ENCODE peak calls at places on chromosomes 16 and 17, in four cellular contexts. Y is K562, A is GM12878, J is IMR-90. H is an unnamed sample. For H3K27me3, the result is how much of the 10 kb centered on the place peaks cover.

GRCh38 chr16:65384441-65384840 is 262.6 kb upstream of the CDH11 start:
- DNase-seq in Y (no peak), A (no peak), J (no peak), H (peak)

GRCh38 chr17:78828470-78829185 is 12.0 kb downstream of the USP36 start:
- DNase-seq in Y (no peak), A (no peak), J (peak), H (peak)

GRCh38 chr17:80501739-80502577 is 25.6 kb upstream of the NPTX1 start:
- DNase-seq in Y (no peak), A (no peak), J (peak), H (no peak)

GRCh38 chr17:2050871-2051387 is 4.0 kb upstream of the HIC1 start:
- DNase-seq in Y (no peak), A (no peak), J (peak), H (no peak)

GRCh38 chr17:64148017-64148631 is 18.2 kb upstream of the ERN1 start:
- DNase-seq in Y (no peak), A (no peak), J (no peak), H (peak)

GRCh38 chr16:9015489-9015888 is 51.8 kb upstream of the USP7 start:
- DNase-seq in Y (no peak), A (no peak), J (no peak), H (no peak)

GRCh38 chr17:40307001-40307690 is 1.8 kb upstream of the RARA start:
- DNase-seq in Y (no peak), A (no peak), J (no peak), H (no peak)

GRCh38 chr16:67186550-67186950 is 2.8 kb upstream of the MATCAP1 start:
- DNase-seq in Y (no peak), A (no peak), J (no peak), H (no peak)

GRCh38 chr16:31427441-31428276 is 501 bp downstream of the COX6A2 start:
- DNase-seq in Y (peak), A (no peak), J (no peak), H (peak)

GRCh38 chr16:54847207-54847606 is 83.5 kb upstream of the IRX5 start:
- DNase-seq in Y (no peak), A (no peak), J (no peak), H (no peak)

GRCh38 chr17:75645501-75645888 is 12.3 kb downstream of the SMIM5 start:
- DNase-seq in Y (no peak), A (no peak), J (no peak), H (peak)

GRCh38 chr17:21303441-21304065 is 19.0 kb downstream of the MAP2K3 start:
- DNase-seq in Y (no peak), A (no peak), J (no peak), H (peak)

GRCh38 chr17:48254896-48255295 is 147.3 kb downstream of the SNX11 start:
- DNase-seq in Y (peak), A (no peak), J (no peak), H (no peak)

GRCh38 chr16:27378871-27379580 is 22.9 kb upstream of the IL21R start:
- DNase-seq in Y (no peak), A (no peak), J (peak), H (no peak)

GRCh38 chr17:32862940-32863339 is 14.0 kb downstream of the MYO1D start:
- DNase-seq in Y (no peak), A (no peak), J (no peak), H (no peak)
- H3K4me2 ChIP-seq in Y (peak), A (no peak), J (no peak), H (no peak)

GRCh38 chr17:74623693-74624093 is at the start of gene CD300E:
- DNase-seq in Y (no peak), A (no peak), J (no peak), H (no peak)

GRCh38 chr17:74619077-74619673 is 4.4 kb downstream of the CD300E start:
- DNase-seq in Y (no peak), A (no peak), J (no peak), H (no peak)

GRCh38 chr17:74616696-74617095 is 6.8 kb downstream of the CD300E start:
- DNase-seq in Y (no peak), A (no peak), J (no peak), H (no peak)

DNA sequence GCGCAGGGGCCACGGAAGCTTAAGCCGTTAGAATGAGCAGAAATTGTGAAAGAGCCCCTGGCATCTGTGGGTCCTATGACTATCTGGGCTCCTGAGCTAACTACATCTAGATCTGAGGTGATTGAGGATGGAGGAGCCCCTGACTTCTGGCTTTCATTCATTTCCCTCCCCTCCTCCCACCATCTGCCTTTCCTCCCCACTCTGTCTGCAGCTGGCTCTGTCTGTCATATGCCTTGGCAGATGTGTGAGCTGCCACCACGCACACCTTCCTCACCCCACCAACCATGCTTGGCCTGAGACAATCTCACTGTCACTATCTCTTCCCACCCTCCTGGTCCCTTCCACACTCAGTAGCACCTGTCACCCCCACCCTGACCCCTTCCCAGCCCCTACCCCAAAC is 5.1 kb downstream of the CD300E start:
- DNase-seq in Y (no peak), A (no peak), J (no peak), H (no peak)
- H3K27me3 ChIP-seq in Y (under half), A (under half), J (under half), H (under half)

GRCh38 chr16:50251375-50252081 is 14.8 kb upstream of the ADCY7 start:
- DNase-seq in Y (no peak), A (no peak), J (peak), H (no peak)

GRCh38 chr16:50247906-50248608 is 18.3 kb upstream of the ADCY7 start:
- DNase-seq in Y (no peak), A (no peak), J (no peak), H (no peak)

GRCh38 chr16:50247123-50247905 is 19.0 kb upstream of the ADCY7 start:
- DNase-seq in Y (no peak), A (no peak), J (no peak), H (no peak)

GRCh38 chr16:50246299-50247122 is 19.8 kb upstream of the ADCY7 start:
- DNase-seq in Y (no peak), A (no peak), J (no peak), H (no peak)

GRCh38 chr16:50248845-50249244 is 17.5 kb upstream of the ADCY7 start:
- DNase-seq in Y (no peak), A (no peak), J (no peak), H (no peak)
- TF ChIP-seq FOS in Y (no peak), A (no peak), J (no peak), H (no peak)

GRCh38 chr17:50059759-50060273 is 3.9 kb downstream of the ITGA3 start:
- DNase-seq in Y (no peak), A (no peak), J (peak), H (peak)

GRCh38 chr17:50058296-50058945 is 2.5 kb downstream of the ITGA3 start:
- DNase-seq in Y (no peak), A (no peak), J (no peak), H (no peak)

GRCh38 chr17:50057521-50057991 is 1.6 kb downstream of the ITGA3 start:
- DNase-seq in Y (no peak), A (no peak), J (no peak), H (no peak)

GRCh38 chr17:50060951-50061712 is 5.2 kb downstream of the ITGA3 start:
- DNase-seq in Y (no peak), A (no peak), J (peak), H (no peak)

DNA sequence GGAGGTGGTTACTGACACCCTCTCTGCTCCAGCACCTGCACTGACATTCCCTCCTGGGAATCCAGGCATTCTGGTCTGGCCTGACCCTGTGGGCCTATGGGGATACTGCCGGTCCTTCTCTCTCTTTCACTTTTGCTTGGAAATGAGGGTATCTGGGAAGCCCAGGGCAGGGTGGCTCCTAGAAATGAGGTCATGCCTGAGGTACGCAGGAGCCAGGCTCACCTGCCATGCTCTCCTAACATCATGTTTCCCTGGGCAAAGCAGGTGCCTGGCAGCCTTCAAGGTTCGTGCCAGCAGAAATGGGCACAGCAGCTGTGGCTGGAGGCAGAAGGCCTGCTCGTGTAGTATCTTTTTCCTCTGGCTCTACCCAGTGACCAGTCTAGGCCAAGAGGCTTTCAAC is 3.3 kb downstream of the ITGA3 start:
- DNase-seq in Y (no peak), A (no peak), J (no peak), H (no peak)
- H3K4me2 ChIP-seq in Y (no peak), A (no peak), J (peak), H (peak)

DNA sequence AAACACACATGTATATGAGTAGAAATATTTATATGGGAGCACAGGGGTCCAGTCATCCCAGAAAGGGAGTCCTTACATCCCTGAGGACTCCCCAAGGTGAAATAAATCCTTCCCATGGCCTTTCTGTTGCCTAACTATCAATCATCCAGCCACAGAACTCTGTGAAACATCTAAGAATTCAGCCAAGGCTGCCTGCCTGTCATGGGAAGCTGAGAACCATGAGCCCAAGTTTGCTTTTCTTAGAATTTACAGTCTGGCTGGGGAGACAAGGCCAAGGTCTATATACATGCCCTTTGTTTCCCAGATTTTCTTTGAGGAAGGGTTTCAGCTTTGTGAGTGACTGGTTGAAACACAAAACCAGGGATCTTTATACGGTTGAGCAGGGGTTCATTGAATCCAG is 15.8 kb downstream of the MYL4 start:
- DNase-seq in Y (no peak), A (no peak), J (no peak), H (no peak)
- H3K27me3 ChIP-seq in Y (under half), A (under half), J (under half), H (under half)

GRCh38 chr17:20010099-20010863 is 1.1 kb downstream of the SPECC1 start:
- DNase-seq in Y (peak), A (no peak), J (peak), H (peak)
- TF ChIP-seq FOS in Y (no peak), A (no peak), J (no peak), H (no peak)

GRCh38 chr16:68985855-68986254 is 119.6 kb upstream of the HAS3 start:
- DNase-seq in Y (peak), A (no peak), J (peak), H (no peak)
- H3K4me2 ChIP-seq in Y (peak), A (no peak), J (peak), H (no peak)

GRCh38 chr17:61394630-61395408 is 4.8 kb upstream of the TBX2 start:
- DNase-seq in Y (no peak), A (no peak), J (peak), H (no peak)
- H3K27me3 ChIP-seq in Y (under half), A (under half), J (under half), H (under half)

H was measured in endothelial cell of umbilical vein.